ENCODE peak calls at places on chromosomes 5 and 9, in ten cellular contexts. L is fibroblast of mammary gland, B is globus pallidus, A is hepatic stellate cell, U is OCI-M1, Q is choroid plexus epithelial cell, D is BE2C, C is T1000, K is colonic mucosa, R is ureter. S is an unnamed sample.

GRCh38 chr5:15835514-15835913 is 335.5 kb downstream of the FBXL7 start:
- DNase-seq in L (peak; percentile 14), B (no peak), A (no peak), U (no peak), Q (peak; percentile 46), D (no peak), C (no peak), K (no peak), R (no peak), S (no peak)

GRCh38 chr5:76477576-76477975 is 74.5 kb downstream of the IQGAP2 start:
- DNase-seq in L (no peak), B (no peak), A (no peak), U (no peak), Q (no peak), D (no peak), C (no peak), K (no peak), R (no peak), S (no peak)

GRCh38 chr5:58542709-58543108 is 40.2 kb upstream of the RAB3C start:
- DNase-seq in L (no peak), B (no peak), A (no peak), U (no peak), Q (no peak), D (no peak), C (no peak), K (no peak), R (no peak), S (no peak)

GRCh38 chr9:121620777-121621437 is 30.5 kb upstream of the DAB2IP start:
- DNase-seq in L (peak; percentile 22), B (no peak), A (peak; percentile 42), U (peak; percentile 56), Q (peak; percentile 52), D (peak; percentile 62), C (no peak), K (no peak), R (no peak), S (no peak)

GRCh38 chr5:109418752-109419352 is 9.1 kb upstream of the PJA2 start:
- DNase-seq in L (no peak), B (no peak), A (no peak), U (peak; percentile 58), Q (no peak), D (no peak), C (no peak), K (no peak), R (no peak), S (no peak)

GRCh38 chr5:9546973-9547947 is 1.4 kb upstream of the SEMA5A start:
- DNase-seq in L (peak; percentile 59), B (peak; percentile 76), A (peak; percentile 41), U (no peak), Q (peak; percentile 74), D (no peak), C (peak; percentile 15), K (peak; percentile 72), R (peak; percentile 53), S (peak; percentile 55)

GRCh38 chr9:92176800-92177185 is 61.6 kb upstream of the SPTLC1 start:
- DNase-seq in L (no peak), B (no peak), A (no peak), U (no peak), Q (no peak), D (no peak), C (no peak), K (no peak), R (no peak), S (no peak)

GRCh38 chr5:6470672-6471071 is 22.0 kb downstream of the UBE2QL1 start:
- DNase-seq in L (no peak), B (no peak), A (no peak), U (no peak), Q (no peak), D (no peak), C (no peak), K (no peak), R (no peak), S (no peak)

GRCh38 chr9:110330484-110331115 is 7.1 kb downstream of the TXNDC8 start:
- DNase-seq in L (peak; percentile 84), B (no peak), A (no peak), U (no peak), Q (peak; percentile 64), D (no peak), C (no peak), K (no peak), R (no peak), S (no peak)

GRCh38 chr9:98214811-98215210 is 22.4 kb upstream of the CORO2A start:
- DNase-seq in L (no peak), B (no peak), A (no peak), U (no peak), Q (no peak), D (no peak), C (no peak), K (no peak), R (peak; percentile 84), S (no peak)

GRCh38 chr9:134220311-134220710 is 55.9 kb upstream of the RNU6ATAC start:
- DNase-seq in L (no peak), B (no peak), A (no peak), U (no peak), Q (no peak), D (no peak), C (no peak), K (no peak), R (no peak), S (no peak)

GRCh38 chr5:42547146-42547545 is 123.9 kb downstream of the GHR start:
- DNase-seq in L (peak; percentile 97), B (no peak), A (no peak), U (no peak), Q (peak; percentile 14), D (no peak), C (no peak), K (no peak), R (no peak), S (no peak)

GRCh38 chr5:33788922-33789321 is 102.9 kb downstream of the ADAMTS12 start:
- DNase-seq in L (peak; percentile 100), B (no peak), A (peak; percentile 77), U (no peak), Q (peak; percentile 97), D (no peak), C (peak; percentile 74), K (no peak), R (no peak), S (no peak)

GRCh38 chr5:19837536-19838179 is 150.3 kb downstream of the CDH18 start:
- DNase-seq in L (no peak), B (no peak), A (no peak), U (no peak), Q (no peak), D (no peak), C (no peak), K (no peak), R (no peak), S (no peak)

GRCh38 chr5:127660048-127660733 is 11.3 kb downstream of the CTXN3 start:
- DNase-seq in L (no peak), B (no peak), A (no peak), U (no peak), Q (no peak), D (no peak), C (no peak), K (no peak), R (no peak), S (no peak)

GRCh38 chr9:98034593-98035546 is 21.7 kb upstream of the NANS start:
- DNase-seq in L (peak; percentile 79), B (peak; percentile 66), A (peak; percentile 65), U (peak; percentile 91), Q (peak; percentile 85), D (peak; percentile 89), C (no peak), K (peak; percentile 92), R (peak; percentile 84), S (peak; percentile 93)

S was measured in transverse colon.